ENCODE peak calls at places on chromosomes 7 and 10, in six cellular contexts. Q is activated CD4-positive, CD25-positive, alpha-beta regulatory T cell treated with anti-CD3 and anti-CD28 coated beads, Interleukin-2, amount 50 U/mL, for 72 hours; X is T-cell; U is NCI-H82; W is globus pallidus; K is T47D. A is an unnamed sample.

GRCh38 chr10:51768886-51769285 is 69.5 kb upstream of the CSTF2T start:
- DNase-seq in X (no peak), Q (no peak), W (peak), K (no peak), U (no peak), A (no peak)

GRCh38 chr7:44284881-44285541 is 40.4 kb downstream of the CAMK2B start:
- DNase-seq in W (no peak), K (no peak), Q (peak), X (no peak), U (no peak), A (peak)

GRCh38 chr7:28750981-28751380 is 207.1 kb downstream of the TRIL start:
- DNase-seq in K (no peak), W (no peak), X (no peak), Q (no peak), U (no peak), A (no peak)

GRCh38 chr7:66047426-66047825 is 28.2 kb upstream of the ASL start:
- DNase-seq in U (no peak), W (no peak), K (no peak), X (no peak), Q (no peak), A (no peak)

GRCh38 chr10:19874791-19875190 is 58.6 kb downstream of the PLXDC2 start:
- DNase-seq in W (no peak), Q (no peak), K (peak), X (no peak), U (no peak), A (no peak)

GRCh38 chr10:5284311-5285057 is 80.3 kb upstream of the UCN3 start:
- DNase-seq in K (no peak), W (no peak), Q (no peak), X (no peak), U (no peak), A (no peak)

GRCh38 chr7:84722086-84722485 is 464.8 kb downstream of the SEMA3D start:
- DNase-seq in Q (no peak), W (no peak), X (no peak), U (no peak), K (no peak), A (no peak)

GRCh38 chr10:95264227-95265051 is 26.4 kb downstream of the PDLIM1 start:
- DNase-seq in W (no peak), Q (no peak), K (peak), X (no peak), U (no peak), A (no peak)

GRCh38 chr7:88480901-88481300 is 174.2 kb upstream of the STEAP4 start:
- DNase-seq in W (peak), K (no peak), Q (no peak), X (no peak), U (no peak), A (no peak)